ENCODE peak calls at places on chromosomes 13 and 19, in five cellular contexts. Y is stimulated activated CD8-positive, alpha-beta memory T cell treated with anti-CD3 and anti-CD28 coated beads, Interleukin-12 subunit alpha, Interleukin-12 subunit beta, amount 100 ng/mL, for 4 hours; H is activated CD8-positive, alpha-beta memory T cell treated with anti-CD3 and anti-CD28 coated beads, Interleukin-2, amount 50 U/mL, for 4 hours; C is omental fat pad; X is KG1. S is an unnamed sample.

GRCh38 chr13:54187461-54187860 is 1158.8 kb downstream of the OLFM4 start:
- DNase-seq in C (no peak), H (no peak), X (no peak), Y (no peak), S (no peak)

GRCh38 chr19:38079926-38080380 is 144.1 kb downstream of the DPF1 start:
- DNase-seq in C (no peak), X (no peak), H (no peak), Y (no peak), S (no peak)

GRCh38 chr13:89401209-89401810 is 1730.1 kb downstream of the SLITRK5 start:
- DNase-seq in H (no peak), C (no peak), X (no peak), Y (no peak), S (no peak)

GRCh38 chr19:12833747-12834417 is 497 bp downstream of the RTBDN start:
- DNase-seq in X (no peak), C (no peak), H (peak), Y (peak), S (no peak)

GRCh38 chr19:2424686-2425621 is 2.4 kb downstream of the TIMM13 start:
- DNase-seq in H (no peak), C (no peak), Y (no peak), X (no peak), S (no peak)

GRCh38 chr13:113195360-113195759 is 13.1 kb downstream of the PCID2 start:
- DNase-seq in C (no peak), X (no peak), Y (no peak), H (no peak), S (no peak)

GRCh38 chr19:11995174-11995573 is 30.3 kb downstream of the ZNF763 start:
- DNase-seq in C (no peak), Y (no peak), X (no peak), H (no peak), S (no peak)

GRCh38 chr13:101624210-101624922 is 171.9 kb downstream of the ITGBL1 start:
- DNase-seq in C (no peak), H (no peak), Y (no peak), X (no peak), S (no peak)

GRCh38 chr19:37594982-37595382 is 306 bp downstream of the ZNF540 start:
- DNase-seq in C (peak), X (peak), Y (peak), H (peak), S (peak)

GRCh38 chr19:3986260-3987041 is 1.2 kb upstream of the EEF2 start:
- DNase-seq in X (peak), C (no peak), H (no peak), Y (no peak), S (peak)

GRCh38 chr13:61187471-61187870 is 228.2 kb downstream of the PCDH20 start:
- DNase-seq in C (no peak), H (no peak), X (no peak), Y (no peak), S (no peak)

GRCh38 chr19:782195-783043 is 14.8 kb upstream of the PTBP1 start:
- DNase-seq in C (no peak), Y (no peak), X (no peak), H (no peak), S (no peak)

GRCh38 chr19:17641846-17642245 is 46.3 kb downstream of the UNC13A start:
- DNase-seq in H (no peak), X (no peak), C (no peak), Y (no peak), S (no peak)

GRCh38 chr19:28963481-28964245 is 249.3 kb downstream of the UQCRFS1 start:
- DNase-seq in H (no peak), Y (no peak), C (no peak), X (no peak), S (no peak)

GRCh38 chr13:106472621-106473020 is 62.8 kb downstream of the EFNB2 start:
- DNase-seq in C (no peak), X (no peak), Y (no peak), H (no peak), S (no peak)

GRCh38 chr19:55670280-55671053 is 4.6 kb upstream of the EPN1 start:
- DNase-seq in H (no peak), Y (no peak), C (no peak), X (no peak), S (peak)

GRCh38 chr13:77019756-77020155 is 7.2 kb downstream of the FBXL3 start:
- DNase-seq in C (no peak), Y (no peak), H (no peak), X (no peak), S (no peak)

GRCh38 chr19:18292810-18293641 is 11.6 kb upstream of the JUND start:
- DNase-seq in Y (no peak), H (no peak), C (peak), X (peak), S (peak)

GRCh38 chr13:46168341-46168740 is 13.6 kb downstream of the LCP1 start:
- DNase-seq in C (no peak), Y (peak), H (peak), X (no peak), S (no peak)

GRCh38 chr19:57947419-57948134 is at the start of gene ZNF256:
- DNase-seq in Y (peak), C (peak), H (peak), X (peak), S (peak)

GRCh38 chr19:54209058-54209747 is 8.5 kb downstream of the RPS9 start:
- DNase-seq in X (no peak), C (no peak), H (no peak), Y (no peak), S (no peak)

GRCh38 chr13:19713186-19713965 is 69.4 kb downstream of the PSPC1 start:
- DNase-seq in X (no peak), Y (no peak), H (no peak), C (no peak), S (no peak)